ENCODE peak calls at places on chromosomes 6 and 20, in nine cellular contexts. B is transverse colon, D is PC-9, V is sigmoid colon, R is adrenal gland, X is testis, U is ascending aorta, Z is prostate gland, G is mammary epithelial cell. L is an unnamed sample. For H3K4me1, the result is how much of the 10 kb centered on the place peaks cover.

GRCh38 chr6:83708546-83708969 is 343 bp downstream of the SNAP91 start:
- DNase-seq in B (no peak), D (no peak), V (no peak), R (no peak), X (peak), U (no peak), Z (peak), G (no peak), L (no peak)

GRCh38 chr6:42970859-42971612 is 7.9 kb downstream of the PEX6 start:
- DNase-seq in B (no peak), D (peak), V (no peak), R (no peak), X (no peak), U (no peak), Z (no peak), G (no peak), L (no peak)

GRCh38 chr6:357791-358341 is 33.7 kb upstream of the IRF4 start:
- DNase-seq in B (no peak), D (no peak), V (peak), R (no peak), X (no peak), U (no peak), Z (no peak), G (no peak), L (no peak)

GRCh38 chr6:22883061-22883717 is 313.8 kb downstream of the HDGFL1 start:
- DNase-seq in B (no peak), D (no peak), V (no peak), R (no peak), X (no peak), U (no peak), Z (no peak), G (no peak), L (no peak)

GRCh38 chr6:56552212-56553130 is 90.2 kb downstream of the DST start:
- DNase-seq in B (no peak), D (no peak), V (no peak), R (no peak), X (no peak), U (no peak), Z (no peak), G (no peak), L (no peak)

GRCh38 chr20:40422665-40423064 is 266.4 kb downstream of the MAFB start:
- DNase-seq in B (no peak), D (no peak), V (no peak), R (no peak), X (no peak), U (no peak), Z (no peak), G (no peak), L (no peak)

GRCh38 chr6:121688974-121689373 is 253.5 kb downstream of the GJA1 start:
- DNase-seq in B (no peak), D (no peak), V (no peak), R (no peak), X (no peak), U (no peak), Z (no peak), G (peak), L (no peak)

GRCh38 chr6:68632620-68633195 is 2.4 kb upstream of the ADGRB3 start:
- DNase-seq in B (no peak), D (no peak), V (no peak), R (no peak), X (no peak), U (no peak), Z (no peak), G (no peak), L (no peak)

GRCh38 chr20:43925215-43925614 is 10.6 kb downstream of the TOX2 start:
- DNase-seq in B (no peak), D (no peak), V (no peak), R (no peak), X (no peak), U (no peak), Z (no peak), G (no peak), L (no peak)

GRCh38 chr6:45438849-45439406 is 61.2 kb upstream of the SUPT3H start:
- DNase-seq in B (no peak), D (no peak), V (no peak), R (no peak), X (no peak), U (no peak), Z (peak), G (peak), L (no peak)

GRCh38 chr20:54208492-54209044 is 681 bp downstream of the PFDN4 start:
- DNase-seq in B (no peak), D (no peak), V (no peak), R (no peak), X (peak), U (no peak), Z (no peak), G (peak), L (no peak)

GRCh38 chr20:33840759-33841438 is 29.8 kb downstream of the CHMP4B start:
- DNase-seq in B (no peak), D (no peak), V (no peak), R (no peak), X (no peak), U (no peak), Z (no peak), G (no peak), L (no peak)

GRCh38 chr20:62876826-62877728 is 15.5 kb upstream of the TCFL5 start:
- DNase-seq in B (peak), D (no peak), V (peak), R (peak), X (peak), U (no peak), Z (no peak), G (no peak), L (no peak)

GRCh38 chr20:9503530-9504251 is 10.7 kb upstream of the LAMP5 start:
- DNase-seq in B (no peak), D (no peak), V (no peak), R (no peak), X (no peak), U (no peak), Z (no peak), G (no peak), L (no peak)

GRCh38 chr6:138455746-138456392 is 43.4 kb downstream of the NHSL1 start:
- DNase-seq in B (no peak), D (peak), V (no peak), R (no peak), X (no peak), U (no peak), Z (no peak), G (peak), L (peak)

GRCh38 chr20:4112490-4113420 is 97.4 kb upstream of the RNF24 start:
- DNase-seq in B (peak), D (peak), V (no peak), R (peak), X (peak), U (no peak), Z (peak), G (peak), L (no peak)

GRCh38 chr20:64255361-64256281 is at the start of gene PCMTD2:
- DNase-seq in B (peak), D (peak), V (peak), R (peak), X (peak), U (peak), Z (peak), G (peak), L (peak)
- TF ChIP-seq CTCF in B (no peak), D (peak), V (no peak), R (no peak), X (no peak), U (no peak), Z (no peak), G (no peak), L (no peak)

GRCh38 chr6:151060742-151061100 is 179.0 kb upstream of the AKAP12 start:
- DNase-seq in B (no peak), D (no peak), V (no peak), R (no peak), X (no peak), U (no peak), Z (no peak), G (peak), L (no peak)
- H3K4me1 ChIP-seq in B (under half), D (half or more), V (under half), R (under half), X (under half), U (under half), Z (under half), G (under half), L (under half)

GRCh38 chr6:154615483-154616025 is 105.1 kb upstream of the CNKSR3 start:
- DNase-seq in B (peak), D (peak), V (peak), R (peak), X (peak), U (no peak), Z (peak), G (peak), L (no peak)
- TF ChIP-seq CTCF in B (peak), D (no peak), V (no peak), R (no peak), X (no peak), U (no peak), Z (no peak), G (no peak), L (no peak)

DNA sequence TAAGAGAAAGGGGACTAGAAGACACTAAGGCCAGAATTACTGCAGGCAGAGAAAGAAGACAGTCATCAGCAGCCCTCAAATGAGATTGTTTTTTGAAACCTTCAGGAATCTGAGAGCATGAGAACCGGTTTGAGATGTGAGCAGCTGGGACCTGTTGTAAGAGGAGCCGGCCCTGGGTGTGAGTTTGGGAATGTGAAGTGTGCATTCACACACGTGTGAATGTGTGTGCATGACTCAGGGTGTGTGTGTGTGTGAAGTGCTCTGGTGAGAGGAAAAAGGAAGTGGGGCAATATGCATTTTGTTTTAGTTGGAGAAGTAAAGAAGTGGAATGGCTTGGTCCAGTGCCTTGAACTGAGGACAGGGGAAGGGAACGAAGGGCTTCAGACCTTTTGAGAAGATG is 4.3 kb downstream of the SCUBE3 start:
- DNase-seq in B (no peak), D (no peak), V (no peak), R (no peak), X (no peak), U (no peak), Z (no peak), G (no peak), L (no peak)
- H3K4me1 ChIP-seq in B (under half), D (under half), V (under half), R (under half), X (under half), U (under half), Z (under half), G (under half), L (under half)

GRCh38 chr6:20559924-20560551 is 25.8 kb downstream of the CDKAL1 start:
- DNase-seq in B (no peak), D (no peak), V (no peak), R (no peak), X (no peak), U (no peak), Z (no peak), G (no peak), L (no peak)

GRCh38 chr6:20554326-20554725 is 20.1 kb downstream of the CDKAL1 start:
- DNase-seq in B (no peak), D (no peak), V (no peak), R (no peak), X (no peak), U (no peak), Z (no peak), G (no peak), L (no peak)

DNA sequence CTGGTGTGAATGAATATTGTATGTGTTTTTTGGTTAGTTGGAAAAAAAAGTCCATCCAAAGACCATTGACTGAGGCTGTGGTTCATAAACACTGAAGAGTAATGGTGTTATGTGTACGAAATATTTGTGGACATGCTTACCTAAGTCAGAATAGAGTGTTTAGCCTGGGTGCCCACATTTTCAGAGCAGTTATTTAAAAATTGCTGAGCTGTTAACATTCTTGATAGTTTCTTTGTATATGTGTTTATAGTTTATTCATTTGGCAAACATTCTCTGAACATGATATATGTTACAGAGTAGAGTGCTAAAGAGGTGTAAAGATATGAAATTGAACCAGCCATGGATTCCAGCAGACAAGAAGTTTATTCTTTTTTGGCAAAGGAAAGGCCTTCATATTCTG is 20.6 kb downstream of the CDKAL1 start:
- DNase-seq in B (no peak), D (no peak), V (no peak), R (no peak), X (no peak), U (no peak), Z (no peak), G (no peak), L (no peak)
- TF ChIP-seq CTCF in B (no peak), D (no peak), V (no peak), R (no peak), X (no peak), U (no peak), Z (no peak), G (no peak), L (no peak)

GRCh38 chr20:31838646-31839292 is 6.6 kb downstream of the FOXS1 start:
- DNase-seq in B (no peak), D (peak), V (peak), R (no peak), X (no peak), U (no peak), Z (no peak), G (no peak), L (no peak)

GRCh38 chr20:31839782-31840487 is 5.5 kb downstream of the FOXS1 start:
- DNase-seq in B (no peak), D (peak), V (no peak), R (no peak), X (no peak), U (no peak), Z (no peak), G (no peak), L (no peak)

GRCh38 chr20:31836853-31837608 is 8.4 kb downstream of the FOXS1 start:
- DNase-seq in B (no peak), D (no peak), V (peak), R (no peak), X (no peak), U (no peak), Z (no peak), G (no peak), L (no peak)

GRCh38 chr20:31835977-31836852 is 9.2 kb downstream of the FOXS1 start:
- DNase-seq in B (peak), D (peak), V (peak), R (peak), X (peak), U (peak), Z (no peak), G (peak), L (peak)

DNA sequence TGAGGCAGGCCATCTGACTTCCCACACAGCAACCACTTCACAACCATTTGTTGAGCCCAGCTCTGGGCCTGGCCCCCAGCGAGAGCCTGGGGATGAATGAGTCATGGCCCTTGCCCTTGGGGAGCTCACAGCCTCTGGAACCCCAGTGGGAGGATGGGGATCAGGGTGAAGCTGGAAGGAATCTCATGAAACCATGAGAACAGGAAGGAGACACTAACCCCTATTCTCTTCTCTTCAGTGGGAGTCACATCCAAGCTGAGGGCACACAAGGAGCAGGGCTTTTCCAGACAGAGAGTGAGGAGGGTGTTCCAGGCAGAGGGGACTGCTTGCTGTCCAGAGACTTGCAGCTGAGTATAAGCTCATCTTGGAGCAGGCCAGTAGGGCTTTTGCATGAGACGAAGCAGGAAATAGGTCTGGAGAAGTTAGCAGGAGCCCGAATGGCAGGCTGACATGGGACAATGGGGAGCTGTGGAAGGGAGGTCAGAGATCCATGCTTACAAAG is 7.5 kb downstream of the FOXS1 start:
- DNase-seq in B (no peak), D (peak), V (peak), R (no peak), X (no peak), U (no peak), Z (no peak), G (peak), L (no peak)
- H3K4me1 ChIP-seq in B (under half), D (under half), V (under half), R (under half), X (half or more), U (half or more), Z (under half), G (under half), L (under half)

GRCh38 chr6:135532559-135532958 is 35.0 kb upstream of the AHI1 start:
- DNase-seq in B (no peak), D (no peak), V (no peak), R (no peak), X (no peak), U (no peak), Z (no peak), G (no peak), L (no peak)

GRCh38 chr6:135537782-135538301 is 40.3 kb upstream of the AHI1 start:
- DNase-seq in B (no peak), D (peak), V (no peak), R (no peak), X (no peak), U (no peak), Z (no peak), G (peak), L (no peak)

GRCh38 chr6:135534773-135535380 is 37.3 kb upstream of the AHI1 start:
- DNase-seq in B (no peak), D (no peak), V (no peak), R (no peak), X (no peak), U (no peak), Z (no peak), G (peak), L (no peak)

GRCh38 chr6:135531954-135532490 is 34.5 kb upstream of the AHI1 start:
- DNase-seq in B (no peak), D (no peak), V (no peak), R (no peak), X (no peak), U (no peak), Z (no peak), G (no peak), L (no peak)

DNA sequence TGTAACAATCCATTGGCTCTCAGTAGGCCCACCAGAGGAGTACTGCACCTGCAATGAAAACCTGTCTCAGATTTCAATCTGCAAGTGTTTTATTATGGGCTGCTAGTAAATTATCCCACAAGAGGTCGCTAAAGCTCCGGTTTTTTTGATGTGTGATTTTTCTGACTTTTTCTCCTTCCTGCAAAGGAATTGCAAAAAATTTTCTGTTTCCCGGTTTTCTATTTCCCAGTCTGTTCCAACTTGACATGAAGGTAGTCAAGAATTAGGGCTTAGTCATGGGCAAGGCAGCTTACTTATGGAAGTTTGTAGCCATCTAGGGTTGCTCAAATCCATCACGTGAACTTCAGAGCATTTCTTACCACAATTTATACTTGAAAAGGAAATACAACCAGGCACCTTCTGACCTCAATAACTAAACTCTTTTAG is 38.5 kb upstream of the AHI1 start:
- DNase-seq in B (no peak), D (peak), V (no peak), R (no peak), X (no peak), U (no peak), Z (peak), G (peak), L (no peak)
- TF ChIP-seq CTCF in B (peak), D (peak), V (no peak), R (peak), X (peak), U (peak), Z (peak), G (peak), L (peak)

GRCh38 chr6:159789377-159790148 is at the start of gene TCP1:
- DNase-seq in B (peak), D (peak), V (peak), R (peak), X (peak), U (peak), Z (peak), G (peak), L (peak)

GRCh38 chr6:159788757-159789376 is 535 bp downstream of the TCP1 start:
- DNase-seq in B (peak), D (peak), V (peak), R (peak), X (peak), U (peak), Z (peak), G (peak), L (peak)

GRCh38 chr6:159790947-159791598 is 806 bp downstream of the MRPL18 start:
- DNase-seq in B (peak), D (no peak), V (no peak), R (no peak), X (peak), U (no peak), Z (no peak), G (peak), L (peak)

GRCh38 chr6:159788276-159788675 is 1.1 kb downstream of the TCP1 start:
- DNase-seq in B (no peak), D (no peak), V (no peak), R (no peak), X (no peak), U (no peak), Z (no peak), G (no peak), L (no peak)

GRCh38 chr6:159790149-159790946 is at the start of gene MRPL18:
- DNase-seq in B (peak), D (peak), V (peak), R (peak), X (peak), U (peak), Z (peak), G (peak), L (peak)
- H3K4me1 ChIP-seq in B (under half), D (under half), V (half or more), R (under half), X (under half), U (under half), Z (under half), G (under half), L (under half)

GRCh38 chr20:21490105-21490504 is 23.8 kb downstream of the NKX2-2 start:
- DNase-seq in B (no peak), D (no peak), V (no peak), R (no peak), X (no peak), U (no peak), Z (no peak), G (no peak), L (no peak)
- TF ChIP-seq CTCF in B (no peak), D (peak), V (no peak), R (peak), X (no peak), U (no peak), Z (no peak), G (peak), L (no peak)

L was measured in Peyer's patch.